ENCODE peak calls at places on chromosomes 6 and 20, in eight cellular contexts. E is amygdala; Q is NCI-H524; X is stimulated activated CD8-positive, alpha-beta memory T cell treated with anti-CD3 and anti-CD28 coated beads, Interleukin-7, amount 100 ng/mL, for 48 hours; O is anterior cingulate cortex; Z is adrenal gland; W is endodermal cell; N is natural killer cell. S is an unnamed sample.
A peak's percentile ranks its signal among the peaks of the same experiment; 100 is the strongest.

GRCh38 chr6:13452346-13453171 is 34.8 kb downstream of the GFOD1 start:
- DNase-seq in W (peak; percentile 50), N (no peak), E (no peak), Z (no peak), X (no peak), O (no peak), Q (no peak), S (no peak)

GRCh38 chr6:13711384-13711725 is 280 bp downstream of the RANBP9 start:
- DNase-seq in Z (no peak), X (no peak), O (no peak), N (peak; percentile 75), Q (no peak), W (no peak), E (no peak), S (peak; percentile 96)

GRCh38 chr6:32194825-32195651 is 2.6 kb upstream of the GPSM3 start:
- DNase-seq in Z (no peak), O (no peak), X (no peak), E (no peak), Q (peak; percentile 61), N (peak; percentile 25), W (peak; percentile 71), S (no peak)

GRCh38 chr6:143884161-143884560 is 19.9 kb downstream of the ZC2HC1B start:
- DNase-seq in N (no peak), W (no peak), X (no peak), Q (peak; percentile 80), E (no peak), O (no peak), Z (no peak), S (no peak)

GRCh38 chr20:51195419-51195901 is 172.6 kb upstream of the KCNG1 start:
- DNase-seq in Z (no peak), Q (no peak), W (no peak), X (no peak), N (no peak), O (no peak), E (no peak), S (no peak)

GRCh38 chr20:41692479-41693135 is 74.4 kb upstream of the CHD6 start:
- DNase-seq in O (peak; percentile 79), Z (peak; percentile 74), E (peak; percentile 71), W (peak; percentile 97), Q (peak; percentile 99), X (peak; percentile 44), N (peak; percentile 57), S (peak; percentile 96)

GRCh38 chr6:11527274-11527870 is 10.2 kb upstream of the TMEM170B start:
- DNase-seq in O (no peak), N (no peak), Z (no peak), W (no peak), Q (no peak), X (no peak), E (no peak), S (no peak)

GRCh38 chr6:23633986-23634385 is 492.0 kb upstream of the NRSN1 start:
- DNase-seq in W (no peak), Z (no peak), Q (peak; percentile 97), X (no peak), N (no peak), E (peak; percentile 14), O (peak; percentile 26), S (no peak)

GRCh38 chr6:51511081-51511480 is 576.3 kb downstream of the PKHD1 start:
- DNase-seq in X (no peak), N (no peak), W (no peak), O (no peak), Z (no peak), E (no peak), Q (no peak), S (no peak)

GRCh38 chr6:68691120-68691519 is 56.0 kb downstream of the ADGRB3 start:
- DNase-seq in N (no peak), O (no peak), E (no peak), Z (no peak), W (no peak), X (no peak), Q (no peak), S (no peak)

GRCh38 chr6:33628401-33628964 is 7.4 kb downstream of the ITPR3 start:
- DNase-seq in Z (no peak), X (no peak), Q (no peak), O (no peak), E (no peak), W (no peak), N (no peak), S (no peak)

S was measured in spleen.